ENCODE peak calls at places on chromosomes 3 and 15, in four cellular contexts. O is astrocyte of the spinal cord, X is MM.1S, W is psoas muscle. P is an unnamed sample.

GRCh38 chr3:195416795-195417194 is 26.0 kb downstream of the ACAP2 start:
- DNase-seq in O (no peak), X (no peak), W (no peak), P (peak)

GRCh38 chr3:50195501-50196252 is 4.3 kb downstream of the GNAT1 start:
- DNase-seq in O (no peak), X (no peak), W (no peak), P (no peak)

GRCh38 chr3:177279118-177279815 is 82.0 kb upstream of the TBL1XR1 start:
- DNase-seq in O (no peak), X (no peak), W (no peak), P (no peak)

GRCh38 chr15:74889390-74889881 is 406 bp upstream of the MPI start:
- DNase-seq in O (no peak), X (no peak), W (peak), P (peak)

GRCh38 chr3:141276398-141276797 is 44.8 kb downstream of the PXYLP1 start:
- DNase-seq in O (no peak), X (no peak), W (no peak), P (no peak)

GRCh38 chr15:71716990-71717389 is 93.4 kb upstream of the NR2E3 start:
- DNase-seq in O (peak), X (no peak), W (no peak), P (peak)

GRCh38 chr3:12394516-12395271 is 89.6 kb upstream of the TSEN2 start:
- DNase-seq in O (no peak), X (no peak), W (no peak), P (no peak)

GRCh38 chr3:197372076-197372661 is 73.8 kb upstream of the DLG1 start:
- DNase-seq in O (peak), X (no peak), W (no peak), P (peak)

GRCh38 chr3:9769426-9770275 is at the start of gene CAMK1:
- DNase-seq in O (peak), X (peak), W (peak), P (no peak)

GRCh38 chr15:85742186-85742751 is 52.5 kb downstream of the KLHL25 start:
- DNase-seq in O (peak), X (no peak), W (no peak), P (no peak)

GRCh38 chr3:57434041-57434440 is 110.1 kb downstream of the DNAH12 start:
- DNase-seq in O (peak), X (peak), W (no peak), P (peak)

GRCh38 chr15:70059476-70060213 is 38.1 kb downstream of the TLE3 start:
- DNase-seq in O (no peak), X (no peak), W (no peak), P (no peak)

GRCh38 chr15:99911824-99912223 is 178.6 kb upstream of the LYSMD4 start:
- DNase-seq in O (no peak), X (no peak), W (no peak), P (no peak)

GRCh38 chr3:166608132-166608531 is 770.9 kb upstream of the BCHE start:
- DNase-seq in O (no peak), X (peak), W (no peak), P (peak)

GRCh38 chr3:108076564-108076963 is 14.3 kb downstream of the CD47 start:
- DNase-seq in O (no peak), X (no peak), W (no peak), P (peak)

GRCh38 chr15:86375733-86376132 is 296.1 kb downstream of the AGBL1 start:
- DNase-seq in O (no peak), X (no peak), W (no peak), P (peak)

GRCh38 chr3:157418104-157418503 is 18.5 kb upstream of the PTX3 start:
- DNase-seq in O (no peak), X (no peak), W (no peak), P (peak)

GRCh38 chr15:32983679-32984078 is 210.8 kb downstream of the FMN1 start:
- DNase-seq in O (no peak), X (no peak), W (no peak), P (no peak)

GRCh38 chr3:54830658-54831057 is 97.2 kb downstream of the LRTM1 start:
- DNase-seq in O (peak), X (peak), W (no peak), P (peak)

GRCh38 chr15:91515188-91515754 is 338.2 kb upstream of the SLCO3A1 start:
- DNase-seq in O (peak), X (peak), W (peak), P (peak)

GRCh38 chr3:113287111-113287817 is 75.9 kb downstream of the BOC start:
- DNase-seq in O (peak), X (no peak), W (no peak), P (peak)

GRCh38 chr3:184305577-184305976 is 6.5 kb downstream of the PSMD2 start:
- DNase-seq in O (peak), X (no peak), W (no peak), P (peak)

GRCh38 chr15:67832031-67832551 is 6.8 kb downstream of the SKOR1 start:
- DNase-seq in O (no peak), X (no peak), W (peak), P (no peak)

GRCh38 chr3:181330821-181331563 is 341.5 kb upstream of the DNAJC19 start:
- DNase-seq in O (no peak), X (no peak), W (no peak), P (no peak)

GRCh38 chr15:48331796-48332641 is 790 bp downstream of the DUT start:
- DNase-seq in O (no peak), X (peak), W (peak), P (no peak)

GRCh38 chr3:196643201-196643749 is 3.8 kb downstream of the NRROS start:
- DNase-seq in O (no peak), X (peak), W (no peak), P (no peak)

GRCh38 chr15:95804484-95804883 is 526.0 kb upstream of the NR2F2 start:
- DNase-seq in O (no peak), X (no peak), W (no peak), P (no peak)

GRCh38 chr3:189392969-189393368 is 221.2 kb downstream of the TPRG1 start:
- DNase-seq in O (peak), X (no peak), W (no peak), P (peak)

GRCh38 chr15:57376695-57377477 is 581 bp downstream of the CGNL1 start:
- DNase-seq in O (no peak), X (no peak), W (peak), P (peak)

GRCh38 chr15:67241132-67241855 is 13.2 kb downstream of the AAGAB start:
- DNase-seq in O (no peak), X (peak), W (no peak), P (no peak)

GRCh38 chr15:20340931-20341661 is 200.5 kb downstream of the GOLGA6L6 start:
- DNase-seq in O (peak), X (peak), W (peak), P (no peak)

GRCh38 chr3:191331443-191331842 is 1.1 kb upstream of the UTS2B start:
- DNase-seq in O (peak), X (no peak), W (no peak), P (peak)

GRCh38 chr3:104947946-104948345 is 418.8 kb upstream of the ALCAM start:
- DNase-seq in O (peak), X (no peak), W (no peak), P (no peak)

GRCh38 chr15:68428431-68428940 is 3.5 kb downstream of the ITGA11 start:
- DNase-seq in O (no peak), X (no peak), W (no peak), P (no peak)

GRCh38 chr3:31571325-31571724 is 38.6 kb downstream of the STT3B start:
- DNase-seq in O (no peak), X (no peak), W (no peak), P (no peak)

GRCh38 chr15:63111481-63111880 is 10.2 kb upstream of the LACTB start:
- DNase-seq in O (no peak), X (no peak), W (no peak), P (no peak)

GRCh38 chr3:25047058-25047457 is 381.0 kb upstream of the RARB start:
- DNase-seq in O (no peak), X (no peak), W (no peak), P (peak)

GRCh38 chr15:59237119-59237853 is 30.6 kb downstream of the LDHAL6B start:
- DNase-seq in O (no peak), X (peak), W (no peak), P (no peak)

GRCh38 chr3:197466586-197467399 is 89.0 kb downstream of the BDH1 start:
- DNase-seq in O (peak), X (no peak), W (no peak), P (peak)

DNA sequence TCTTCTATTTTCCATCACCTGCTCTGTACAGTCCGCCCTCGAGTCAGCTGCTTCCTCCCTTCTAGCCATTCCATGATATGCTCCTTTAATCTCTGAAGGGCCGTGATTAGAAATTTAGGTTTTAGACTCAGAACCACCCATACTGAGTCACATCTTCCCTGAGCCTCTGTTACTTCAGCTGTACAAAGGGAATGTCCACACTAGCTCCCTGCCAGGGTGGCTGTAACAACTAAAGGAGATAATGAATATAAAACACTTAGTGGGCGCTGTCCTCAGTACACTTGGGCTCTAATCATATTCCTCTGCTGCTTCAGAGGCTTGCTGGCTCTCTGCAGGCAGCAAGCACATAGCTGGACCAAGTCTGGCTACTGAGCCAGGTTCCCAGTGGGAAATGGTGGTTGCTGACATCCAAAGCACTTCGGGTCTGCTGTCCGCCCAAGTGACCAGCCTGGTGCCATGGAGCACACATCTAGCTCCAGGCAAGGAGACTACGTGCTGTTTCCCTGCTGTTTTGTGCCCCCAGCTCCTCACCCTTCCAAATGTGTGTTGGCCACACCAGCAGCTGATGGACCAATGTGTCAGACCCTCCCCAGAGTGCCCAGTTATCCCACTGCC is 901 bp upstream of the CHST14 start:
- DNase-seq in O (peak), X (no peak), W (no peak), P (no peak)
- H3K4me3 ChIP-seq in O (no peak), X (no peak), W (peak), P (no peak)

DNA sequence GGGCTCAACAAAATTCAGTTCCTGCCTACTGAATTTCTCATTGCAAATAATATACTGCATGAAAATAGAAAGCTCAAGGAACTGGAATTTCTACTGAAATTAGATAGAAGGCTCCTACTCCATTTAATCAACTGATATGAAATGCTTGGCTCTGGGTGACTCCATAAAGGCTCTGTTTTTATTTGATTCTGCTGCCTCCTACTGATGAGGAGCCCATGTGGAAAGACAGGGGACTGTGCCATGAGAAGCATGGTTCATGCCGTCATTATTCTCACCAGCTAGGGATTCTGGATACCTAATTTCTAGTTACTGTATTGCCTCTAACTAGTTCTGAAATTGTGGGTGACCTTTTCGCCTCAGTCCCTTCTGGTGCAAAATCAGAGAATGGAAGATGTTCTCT is 366.2 kb upstream of the DPH6 start:
- DNase-seq in O (peak), X (no peak), W (no peak), P (peak)
- TF ChIP-seq CTCF in O (peak), X (no peak), W (peak), P (peak)

GRCh38 chr15:101088788-101089578 is 162.9 kb downstream of the CHSY1 start:
- DNase-seq in O (peak), X (peak), W (peak), P (peak)
- H3K4me3 ChIP-seq in O (no peak), X (peak), W (peak), P (peak)

GRCh38 chr15:40937762-40938529 is 8.8 kb downstream of the DLL4 start:
- DNase-seq in O (no peak), X (no peak), W (no peak), P (peak)
- TF ChIP-seq CTCF in O (peak), X (peak), W (peak), P (peak)

GRCh38 chr15:41783272-41783660 is 9.0 kb downstream of the MAPKBP1 start:
- DNase-seq in O (no peak), X (no peak), W (no peak), P (no peak)
- H3K4me3 ChIP-seq in O (no peak), X (no peak), W (no peak), P (no peak)

GRCh38 chr3:72444642-72445223 is 403.5 kb downstream of the SHQ1 start:
- DNase-seq in O (no peak), X (peak), W (no peak), P (peak)

GRCh38 chr3:72447059-72447946 is 400.9 kb downstream of the SHQ1 start:
- DNase-seq in O (peak), X (peak), W (peak), P (peak)

GRCh38 chr3:72445827-72446405 is 402.3 kb downstream of the SHQ1 start:
- DNase-seq in O (peak), X (no peak), W (no peak), P (peak)

GRCh38 chr3:72448375-72448823 is 399.8 kb downstream of the SHQ1 start:
- DNase-seq in O (no peak), X (no peak), W (no peak), P (no peak)

GRCh38 chr3:72446406-72447058 is 401.7 kb downstream of the SHQ1 start:
- DNase-seq in O (peak), X (peak), W (no peak), P (peak)
- TF ChIP-seq CTCF in O (peak), X (peak), W (peak), P (no peak)

GRCh38 chr3:126573492-126574117 is 14.9 kb upstream of the C3orf22 start:
- DNase-seq in O (no peak), X (no peak), W (peak), P (peak)
- H3K4me3 ChIP-seq in O (no peak), X (no peak), W (peak), P (no peak)

GRCh38 chr3:11221818-11222217 is 50.4 kb upstream of the ATG7 start:
- DNase-seq in O (no peak), X (no peak), W (no peak), P (no peak)
- TF ChIP-seq CTCF in O (peak), X (no peak), W (peak), P (no peak)

GRCh38 chr3:133040696-133041523 is 2.7 kb downstream of the TMEM108 start:
- DNase-seq in O (peak), X (peak), W (peak), P (peak)

GRCh38 chr3:133038731-133039398 is 674 bp downstream of the TMEM108 start:
- DNase-seq in O (peak), X (peak), W (peak), P (no peak)

GRCh38 chr3:133041524-133041829 is 3.3 kb downstream of the TMEM108 start:
- DNase-seq in O (no peak), X (no peak), W (no peak), P (no peak)

GRCh38 chr3:133037440-133037839 is 751 bp upstream of the TMEM108 start:
- DNase-seq in O (no peak), X (no peak), W (no peak), P (no peak)

DNA sequence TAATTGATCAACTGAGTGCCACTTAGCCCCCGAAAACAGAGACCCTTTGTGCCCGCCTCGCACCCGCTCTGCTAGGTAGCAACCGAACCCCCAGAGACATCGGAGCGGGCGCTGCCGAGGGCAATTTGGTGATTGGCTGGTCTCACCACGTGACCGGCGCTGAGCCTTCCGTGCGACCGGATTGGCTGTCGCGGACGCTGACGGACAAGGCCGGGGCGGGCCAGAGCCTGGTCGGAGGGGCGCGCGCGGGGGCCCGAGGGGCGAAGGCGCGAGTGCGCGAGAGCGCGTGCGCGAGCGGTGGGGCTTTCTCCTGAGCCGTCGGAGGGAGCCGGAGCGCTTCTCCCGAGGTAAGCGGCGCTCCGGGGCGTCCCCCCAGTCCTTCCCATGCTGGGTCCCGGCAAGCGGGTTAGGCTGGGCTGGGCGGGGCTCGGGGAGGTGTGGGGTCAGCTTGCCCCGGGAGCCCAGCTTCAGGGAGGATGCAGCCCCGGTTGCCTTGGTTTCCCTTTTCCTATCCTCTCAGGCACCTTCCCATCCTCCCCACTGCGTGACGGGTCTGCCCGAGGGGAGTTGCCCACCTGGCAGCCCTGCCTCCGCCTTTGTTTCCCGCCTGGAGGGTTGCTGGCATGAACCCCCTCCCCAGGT is at the start of gene TMEM108:
- DNase-seq in O (peak), X (peak), W (peak), P (peak)
- H3K4me3 ChIP-seq in O (peak), X (peak), W (peak), P (peak)

DNA sequence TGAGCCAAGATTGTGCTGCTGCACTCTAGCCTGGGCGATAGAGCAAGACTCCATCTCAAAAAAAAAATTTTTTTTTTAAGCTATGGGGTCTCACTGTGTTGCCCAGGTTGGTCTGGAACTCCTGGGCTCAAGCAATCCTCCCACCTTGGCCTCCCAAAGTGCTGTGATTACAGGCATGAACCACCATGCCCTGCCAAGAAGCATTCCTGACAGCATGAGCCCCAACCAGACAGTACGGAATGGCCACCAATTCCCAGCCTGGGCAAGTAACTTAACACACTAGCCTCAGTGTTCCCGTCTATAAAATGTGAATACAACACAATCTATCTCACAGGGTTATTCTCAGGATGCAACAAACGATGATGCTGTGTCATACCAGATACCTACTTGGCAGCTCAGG is 2.1 kb downstream of the TKT start:
- DNase-seq in O (no peak), X (no peak), W (no peak), P (no peak)
- TF ChIP-seq CTCF in O (no peak), X (no peak), W (no peak), P (no peak)

P was measured in bronchial epithelial cell.